ENCODE peak calls at places on chromosomes 5 and 9, in four cellular contexts. Y, O, A and W are unnamed samples.

GRCh38 chr5:82019342-82020138 is 47.7 kb downstream of the ATG10 start:
- DNase-seq in Y (no peak), O (no peak), A (peak), W (no peak)

GRCh38 chr5:66010476-66010875 is 84.1 kb downstream of the ERBIN start:
- DNase-seq in O (no peak), A (no peak), Y (no peak), W (no peak)

GRCh38 chr5:83265318-83265717 is 188.0 kb downstream of the XRCC4 start:
- DNase-seq in O (no peak), A (peak), Y (no peak), W (peak)

GRCh38 chr9:131810351-131811170 is 70.7 kb upstream of the RAPGEF1 start:
- DNase-seq in Y (no peak), O (no peak), A (no peak), W (peak)

GRCh38 chr9:133987455-133987800 is 4.7 kb downstream of the VAV2 start:
- DNase-seq in O (no peak), A (no peak), Y (no peak), W (no peak)

GRCh38 chr9:6829027-6829426 is 71.3 kb downstream of the KDM4C start:
- DNase-seq in A (peak), O (no peak), Y (no peak), W (peak)

GRCh38 chr5:67620386-67621039 is 423.9 kb upstream of the CD180 start:
- DNase-seq in A (no peak), O (no peak), Y (no peak), W (no peak)

GRCh38 chr9:104093162-104093561 is 947 bp upstream of the SMC2 start:
- DNase-seq in Y (no peak), O (no peak), A (no peak), W (no peak)

GRCh38 chr5:80967500-80968181 is 7.5 kb downstream of the RASGRF2 start:
- DNase-seq in O (no peak), A (peak), Y (no peak), W (peak)

DNA sequence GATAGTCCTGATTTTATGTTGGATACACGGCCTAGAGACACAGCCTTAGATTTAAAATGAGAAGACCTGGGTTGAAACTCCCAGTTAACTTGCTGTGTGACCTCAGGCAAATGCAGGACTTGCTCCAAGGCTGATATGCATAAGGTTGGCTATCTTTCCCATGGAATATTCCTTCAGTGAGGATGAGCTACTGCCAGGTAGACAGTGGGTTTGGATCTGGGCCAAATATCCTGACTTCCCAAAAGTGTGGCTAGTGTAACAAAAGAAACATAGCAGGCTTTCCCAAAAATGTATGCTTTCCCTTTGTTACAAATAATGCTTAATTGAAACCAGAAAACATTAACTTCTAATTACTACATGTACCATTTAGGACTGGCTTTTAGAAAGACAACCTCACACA is 697 bp upstream of the XPA start:
- DNase-seq in Y (no peak), A (no peak), O (no peak), W (no peak)
- TF ChIP-seq HMGXB4 in Y (no peak), A (no peak), O (no peak), W (no peak)

DNA sequence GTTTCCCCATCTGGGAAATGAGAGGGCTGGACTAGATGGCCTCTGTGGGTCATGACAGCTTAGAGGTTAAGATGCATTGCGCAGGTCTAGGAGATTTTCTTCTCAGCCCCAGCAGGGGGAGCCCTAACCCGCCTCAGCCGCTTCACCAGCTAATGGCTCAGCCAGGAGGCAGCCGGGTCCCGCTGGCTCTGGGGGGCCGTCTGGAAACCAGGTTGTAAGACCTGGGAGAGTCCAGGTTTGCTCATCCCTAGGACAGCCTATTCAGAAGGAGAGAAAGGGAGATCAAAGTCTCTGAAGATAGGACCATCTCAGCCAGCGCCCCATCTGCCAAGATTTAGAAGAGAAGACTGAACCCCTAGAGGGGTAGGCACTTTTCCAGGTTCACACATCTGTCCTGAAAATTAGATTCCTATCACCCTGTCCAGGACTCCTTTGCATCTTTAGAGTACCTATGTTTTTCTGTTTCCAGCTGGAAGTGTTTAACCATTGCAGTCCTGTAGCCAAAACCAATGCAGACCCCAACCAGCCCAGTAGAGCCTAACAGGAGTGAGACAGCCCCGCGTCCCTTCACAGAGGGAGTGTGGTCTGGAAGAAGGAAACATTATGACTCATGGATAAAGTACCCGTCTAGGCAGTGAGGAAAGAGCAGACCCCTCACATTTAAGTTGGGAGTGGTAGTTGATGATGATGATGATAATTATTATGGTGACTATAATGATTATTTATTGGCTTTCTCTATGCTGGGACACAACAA is 27.5 kb downstream of the SPARC start:
- DNase-seq in Y (peak), O (peak), A (peak), W (peak)
- TF ChIP-seq JUN in Y (no peak), O (no peak), A (no peak), W (no peak)

GRCh38 chr5:77175235-77175634 is 35.2 kb upstream of the PDE8B start:
- DNase-seq in O (no peak), A (no peak), Y (no peak), W (no peak)
- TF ChIP-seq HMGXB4 in O (no peak), A (no peak), Y (no peak), W (no peak)

GRCh38 chr5:111805071-111805470 is 48.1 kb upstream of the NREP start:
- DNase-seq in A (no peak), Y (no peak), O (no peak), W (no peak)
- TF ChIP-seq JUN in A (no peak), Y (no peak), O (no peak), W (no peak)

GRCh38 chr9:137506274-137506673 is 43.9 kb downstream of the PNPLA7 start:
- DNase-seq in A (no peak), Y (no peak), O (no peak), W (peak)
- TF ChIP-seq HMGXB4 in A (no peak), Y (no peak), O (no peak), W (no peak)